ENCODE peak calls at places on chromosomes 12 and 14, in four cellular contexts. Z is IMR-90, X is mesendoderm, N is H9. R is an unnamed sample.

GRCh38 chr12:12671850-12672660 is 23.9 kb downstream of the GPR19 start:
- DNase-seq in Z (peak; percentile 65), X (no peak), N (no peak), R (no peak)

GRCh38 chr12:32586390-32586789 is 92.7 kb upstream of the DNM1L start:
- DNase-seq in Z (peak; percentile 54), X (no peak), N (no peak), R (no peak)

GRCh38 chr12:46472893-46473633 is 100.5 kb upstream of the SLC38A2 start:
- DNase-seq in Z (peak; percentile 76), X (no peak), N (no peak), R (no peak)

GRCh38 chr12:124489915-124490583 is 77.4 kb downstream of the NCOR2 start:
- DNase-seq in Z (no peak), X (no peak), N (no peak), R (no peak)

GRCh38 chr12:78963439-78964222 is 99.1 kb downstream of the SYT1 start:
- DNase-seq in Z (peak; percentile 61), X (no peak), N (no peak), R (no peak)

GRCh38 chr14:54261283-54261682 is 135.5 kb upstream of the CDKN3 start:
- DNase-seq in Z (no peak), X (peak; percentile 65), N (peak; percentile 39), R (peak; percentile 53)

GRCh38 chr12:132323171-132324010 is 6.0 kb downstream of the GALNT9 start:
- DNase-seq in Z (no peak), X (no peak), N (no peak), R (no peak)

GRCh38 chr12:52644078-52644415 is 8.0 kb downstream of the KRT2 start:
- DNase-seq in Z (no peak), X (no peak), N (peak; percentile 21), R (no peak)

GRCh38 chr14:55398679-55399078 is 13.0 kb downstream of the ATG14 start:
- DNase-seq in Z (peak; percentile 99), X (no peak), N (no peak), R (no peak)

GRCh38 chr12:65845751-65846537 is 21.7 kb downstream of the HMGA2 start:
- DNase-seq in Z (peak; percentile 36), X (peak; percentile 95), N (peak; percentile 85), R (peak; percentile 68)

GRCh38 chr12:103955811-103956514 is 9.7 kb upstream of the TDG start:
- DNase-seq in Z (peak; percentile 58), X (peak; percentile 12), N (peak; percentile 33), R (no peak)

GRCh38 chr12:123099556-123100192 is 51.2 kb downstream of the PITPNM2 start:
- DNase-seq in Z (no peak), X (no peak), N (no peak), R (no peak)

GRCh38 chr14:37147310-37147875 is 25.0 kb downstream of the SLC25A21 start:
- DNase-seq in Z (no peak), X (peak; percentile 97), N (no peak), R (no peak)

GRCh38 chr14:95334044-95334443 is 14.3 kb upstream of the CLMN start:
- DNase-seq in Z (no peak), X (no peak), N (no peak), R (no peak)

GRCh38 chr12:24695657-24696329 is 253.1 kb downstream of the BCAT1 start:
- DNase-seq in Z (peak; percentile 44), X (no peak), N (no peak), R (no peak)

GRCh38 chr14:23694085-23694975 is 58.2 kb downstream of the DHRS2 start:
- DNase-seq in Z (peak; percentile 2), X (peak; percentile 95), N (peak; percentile 40), R (peak; percentile 52)

GRCh38 chr12:6620137-6620884 is 13.1 kb upstream of the CHD4 start:
- DNase-seq in Z (no peak), X (peak; percentile 95), N (peak; percentile 96), R (peak; percentile 80)

GRCh38 chr14:100834441-100835277 is 8.7 kb downstream of the MEG3 start:
- DNase-seq in Z (no peak), X (no peak), N (no peak), R (no peak)

GRCh38 chr12:82461393-82461792 is 103.1 kb downstream of the METTL25 start:
- DNase-seq in Z (no peak), X (no peak), N (no peak), R (no peak)

GRCh38 chr12:41905703-41906297 is 238.9 kb downstream of the GXYLT1 start:
- DNase-seq in Z (no peak), X (no peak), N (no peak), R (no peak)

GRCh38 chr12:4256043-4256826 is 17.3 kb upstream of the CCND2 start:
- DNase-seq in Z (no peak), X (no peak), N (no peak), R (no peak)

GRCh38 chr12:102955926-102956737 is 1.3 kb upstream of the ASCL1 start:
- DNase-seq in Z (no peak), X (no peak), N (peak; percentile 66), R (no peak)

GRCh38 chr12:122874081-122874480 is 21.8 kb downstream of the VPS37B start:
- DNase-seq in Z (no peak), X (peak; percentile 54), N (peak; percentile 58), R (no peak)

GRCh38 chr12:120254809-120255208 is 10.7 kb downstream of the PXN start:
- DNase-seq in Z (no peak), X (no peak), N (peak; percentile 45), R (no peak)

GRCh38 chr14:85415015-85415712 is 114.8 kb upstream of the FLRT2 start:
- DNase-seq in Z (peak; percentile 93), X (peak; percentile 81), N (peak; percentile 58), R (peak; percentile 45)

GRCh38 chr14:73786942-73787759 is 64.5 kb upstream of the PTGR2 start:
- DNase-seq in Z (peak; percentile 35), X (peak; percentile 61), N (peak; percentile 56), R (no peak)

GRCh38 chr12:113903381-113903863 is 62.7 kb downstream of the RBM19 start:
- DNase-seq in Z (peak; percentile 85), X (no peak), N (no peak), R (no peak)

GRCh38 chr14:101740981-101741380 is 20.5 kb upstream of the PPP2R5C start:
- DNase-seq in Z (no peak), X (no peak), N (no peak), R (no peak)

GRCh38 chr12:124004233-124004875 is 31.3 kb downstream of the ZNF664 start:
- DNase-seq in Z (peak; percentile 51), X (no peak), N (no peak), R (no peak)

GRCh38 chr14:103854822-103855733 is 7.7 kb upstream of the PPP1R13B start:
- DNase-seq in Z (no peak), X (peak; percentile 81), N (peak; percentile 83), R (no peak)

DNA sequence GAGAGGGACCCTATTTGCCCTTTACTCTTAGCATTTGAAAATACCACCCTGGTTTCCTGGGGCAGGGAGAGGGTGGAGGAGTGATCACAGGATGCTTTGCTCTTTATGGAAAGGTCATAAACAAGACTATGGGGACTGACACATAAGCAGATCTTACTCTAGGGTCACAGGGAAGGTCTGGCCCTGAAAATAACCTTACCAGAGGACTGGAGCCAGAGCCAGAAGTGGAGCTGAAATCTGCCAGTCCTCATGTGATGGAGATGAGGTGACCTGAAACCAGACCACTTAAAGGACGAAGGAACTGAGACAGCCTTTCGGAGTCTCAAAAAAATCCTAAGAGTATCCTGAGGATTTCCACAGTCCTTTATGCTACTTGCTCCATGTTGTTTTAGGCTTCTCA is 12.4 kb downstream of the PFKM start:
- DNase-seq in Z (no peak), X (no peak), N (no peak), R (no peak)
- H3K56ac ChIP-seq in Z (no peak overlapping the region), X (no peak overlapping the region), N (no peak overlapping the region), R (no peak overlapping the region)

DNA sequence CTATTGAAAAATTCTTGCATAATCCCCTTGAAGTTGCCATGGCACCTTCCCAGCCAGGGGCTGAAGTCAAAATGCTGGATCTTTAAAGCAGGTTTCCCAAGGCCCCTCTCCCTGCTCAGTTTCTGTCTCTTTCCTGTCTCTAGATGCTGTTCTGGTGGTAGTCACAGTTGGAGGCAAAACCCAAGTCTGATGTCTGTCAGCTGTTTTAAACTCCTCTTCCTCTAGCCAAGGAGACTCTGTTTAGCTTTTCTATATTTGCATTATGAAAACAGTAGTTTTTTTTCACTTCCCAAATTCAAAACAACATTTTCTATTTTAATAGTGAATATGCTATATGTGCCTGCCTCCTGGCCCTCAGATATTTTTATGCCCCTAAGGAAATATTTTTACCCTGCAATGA is 129.6 kb downstream of the SMOC1 start:
- DNase-seq in Z (no peak), X (no peak), N (no peak), R (no peak)
- H3K56ac ChIP-seq in Z (no peak overlapping the region), X (no peak overlapping the region), N (no peak overlapping the region), R (no peak overlapping the region)

GRCh38 chr12:58801986-58802385 is 118.3 kb downstream of the LRIG3 start:
- DNase-seq in Z (no peak), X (no peak), N (no peak), R (no peak)
- H3K56ac ChIP-seq in Z (no peak overlapping the region), X (no peak overlapping the region), N (no peak overlapping the region), R (no peak overlapping the region)

GRCh38 chr12:75887979-75888378 is 143.6 kb downstream of the PHLDA1 start:
- DNase-seq in Z (no peak), X (no peak), N (no peak), R (no peak)

GRCh38 chr12:75883241-75883640 is 148.3 kb downstream of the PHLDA1 start:
- DNase-seq in Z (no peak), X (no peak), N (no peak), R (no peak)

GRCh38 chr12:75881910-75882309 is 149.7 kb downstream of the PHLDA1 start:
- DNase-seq in Z (peak; percentile 43), X (no peak), N (no peak), R (no peak)

GRCh38 chr12:75888398-75888797 is 143.2 kb downstream of the PHLDA1 start:
- DNase-seq in Z (no peak), X (no peak), N (no peak), R (no peak)

GRCh38 chr12:75884465-75884985 is 147.1 kb downstream of the PHLDA1 start:
- DNase-seq in Z (no peak), X (peak; percentile 74), N (no peak), R (no peak)
- H3K56ac ChIP-seq in Z (no peak overlapping the region), X (no peak overlapping the region), N (no peak overlapping the region), R (no peak overlapping the region)

GRCh38 chr12:110737532-110737931 is 5.2 kb downstream of the PPP1CC start:
- DNase-seq in Z (no peak), X (peak; percentile 37), N (no peak), R (no peak)

GRCh38 chr12:110731479-110731878 is 11.2 kb downstream of the PPP1CC start:
- DNase-seq in Z (no peak), X (no peak), N (no peak), R (no peak)

GRCh38 chr12:110732572-110732971 is 10.1 kb downstream of the PPP1CC start:
- DNase-seq in Z (no peak), X (no peak), N (no peak), R (no peak)

GRCh38 chr12:110733857-110734373 is 8.8 kb downstream of the PPP1CC start:
- DNase-seq in Z (no peak), X (no peak), N (no peak), R (no peak)

GRCh38 chr12:110733089-110733715 is 9.5 kb downstream of the PPP1CC start:
- DNase-seq in Z (peak; percentile 49), X (no peak), N (no peak), R (no peak)
- H3K56ac ChIP-seq in Z (no peak overlapping the region), X (no peak overlapping the region), N (no peak overlapping the region), R (no peak overlapping the region)

DNA sequence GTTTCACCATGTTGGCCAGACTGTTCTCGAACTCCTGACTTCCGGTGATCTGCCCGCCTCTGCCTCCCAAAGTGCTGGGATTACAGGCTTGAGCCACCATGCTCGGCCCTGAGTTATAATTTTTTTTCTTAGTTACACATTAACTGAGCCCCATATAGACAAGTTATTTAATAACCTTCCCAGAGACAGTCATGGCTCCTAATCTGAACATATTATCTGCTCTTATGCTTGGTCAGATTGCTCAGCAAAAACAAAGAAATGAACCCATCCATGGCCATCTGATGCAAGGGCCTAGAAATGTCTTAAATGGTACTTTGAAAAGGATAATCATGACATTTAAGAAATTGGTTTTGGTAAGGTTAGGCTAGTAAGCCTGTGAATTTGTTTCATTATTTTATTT is 13.0 kb downstream of the SAMD15 start:
- DNase-seq in Z (no peak), X (no peak), N (no peak), R (no peak)
- H3K56ac ChIP-seq in Z (no peak overlapping the region), X (no peak overlapping the region), N (no peak overlapping the region), R (no peak overlapping the region)

R was measured in H1.